ENCODE peak calls at places on chromosome 21, in seven cellular contexts. O is HS-5, T is kidney tubule cell, X is lower lobe of right lung, C is LoVo, A is HCEC 1CT, E is islet precursor cell. I is an unnamed sample.

GRCh38 chr21:31730687-31731111 is 1.2 kb downstream of the SCAF4 start:
- DNase-seq in A (peak), T (no peak), E (peak), C (no peak), X (no peak), O (no peak), I (no peak)

GRCh38 chr21:36565616-36566015 is 85.7 kb upstream of the CLDN14 start:
- DNase-seq in X (no peak), T (no peak), E (no peak), O (no peak), A (no peak), C (no peak), I (no peak)

GRCh38 chr21:31557421-31557955 is 102.0 kb upstream of the SOD1 start:
- DNase-seq in O (no peak), C (no peak), A (no peak), X (no peak), E (peak), T (no peak), I (no peak)

GRCh38 chr21:16476056-16476850 is 746.5 kb downstream of the USP25 start:
- DNase-seq in A (no peak), C (no peak), E (no peak), O (no peak), X (no peak), T (no peak), I (no peak)

GRCh38 chr21:23968008-23968407 is 1639.3 kb downstream of the MRPL39 start:
- DNase-seq in X (no peak), C (no peak), A (no peak), O (no peak), T (no peak), E (no peak), I (no peak)

GRCh38 chr21:45898781-45899180 is 82.8 kb upstream of the COL6A1 start:
- DNase-seq in A (no peak), C (no peak), O (no peak), E (no peak), T (no peak), X (peak), I (no peak)

GRCh38 chr21:33026299-33026858 is 644 bp downstream of the OLIG2 start:
- DNase-seq in X (no peak), E (no peak), A (no peak), O (no peak), C (no peak), T (no peak), I (no peak)

GRCh38 chr21:39676054-39676771 is 63.5 kb downstream of the B3GALT5 start:
- DNase-seq in C (no peak), O (no peak), X (no peak), T (peak), A (no peak), E (peak), I (no peak)

GRCh38 chr21:14572206-14572780 is 26.2 kb upstream of the SAMSN1 start:
- DNase-seq in E (no peak), A (no peak), C (no peak), O (no peak), T (no peak), X (no peak), I (no peak)

GRCh38 chr21:38759286-38759872 is 46.4 kb upstream of the ETS2 start:
- DNase-seq in T (no peak), E (no peak), X (no peak), A (no peak), C (no peak), O (no peak), I (no peak)

GRCh38 chr21:15397258-15397657 is 332.5 kb upstream of the NRIP1 start:
- DNase-seq in C (no peak), X (no peak), T (no peak), O (no peak), A (no peak), E (no peak), I (no peak)

GRCh38 chr21:32240708-32241433 is 38.0 kb downstream of the MIS18A start:
- DNase-seq in X (no peak), T (no peak), E (no peak), A (no peak), C (no peak), O (no peak), I (no peak)

GRCh38 chr21:35208810-35209517 is 159.9 kb upstream of the RUNX1 start:
- DNase-seq in O (no peak), T (no peak), C (no peak), A (peak), E (no peak), X (no peak), I (no peak)

GRCh38 chr21:42234464-42235241 is 15.7 kb downstream of the ABCG1 start:
- DNase-seq in A (no peak), E (peak), O (no peak), X (peak), C (peak), T (peak), I (peak)

GRCh38 chr21:33643658-33644311 is 1.5 kb downstream of the ITSN1 start:
- DNase-seq in A (peak), E (no peak), O (no peak), T (peak), X (no peak), C (no peak), I (no peak)

GRCh38 chr21:38228115-38228514 is 28.7 kb upstream of the KCNJ15 start:
- DNase-seq in C (no peak), O (no peak), E (no peak), T (peak), A (no peak), X (no peak), I (no peak)

GRCh38 chr21:18350216-18350615 is 53.4 kb downstream of the TMPRSS15 start:
- DNase-seq in C (no peak), A (no peak), T (no peak), X (no peak), E (no peak), O (peak), I (no peak)

GRCh38 chr21:29181799-29182470 is 51.5 kb downstream of the MAP3K7CL start:
- DNase-seq in T (peak), E (no peak), O (peak), C (peak), X (no peak), A (peak), I (no peak)

GRCh38 chr21:36783612-36784383 is 84.9 kb downstream of the SIM2 start:
- DNase-seq in O (peak), X (no peak), C (peak), E (peak), T (peak), A (peak), I (no peak)

GRCh38 chr21:31299291-31300147 is 44.5 kb downstream of the TIAM1 start:
- DNase-seq in C (no peak), A (no peak), X (no peak), T (peak), O (no peak), E (no peak), I (no peak)

GRCh38 chr21:33908760-33909159 is 6.8 kb downstream of the ATP5PO start:
- DNase-seq in T (no peak), X (no peak), C (no peak), E (no peak), O (no peak), A (no peak), I (no peak)

GRCh38 chr21:45302082-45303061 is 14.7 kb upstream of the POFUT2 start:
- DNase-seq in A (no peak), X (peak), C (no peak), T (no peak), E (no peak), O (no peak), I (no peak)

GRCh38 chr21:35861656-35862055 is 198.7 kb downstream of the SETD4 start:
- DNase-seq in C (peak), T (no peak), O (no peak), X (no peak), E (no peak), A (peak), I (no peak)

GRCh38 chr21:26845066-26845749 is at the start of gene ADAMTS1:
- DNase-seq in E (peak), X (peak), C (no peak), T (peak), A (peak), O (no peak), I (peak)

GRCh38 chr21:45593162-45594022 is 50.1 kb upstream of the PCBP3 start:
- DNase-seq in A (no peak), C (no peak), E (peak), T (no peak), O (no peak), X (peak), I (no peak)

GRCh38 chr21:45870421-45870820 is 111.1 kb upstream of the COL6A1 start:
- DNase-seq in E (peak), X (peak), T (no peak), O (no peak), A (no peak), C (no peak), I (no peak)

GRCh38 chr21:25561668-25562641 is 45.3 kb downstream of the MRPL39 start:
- DNase-seq in T (peak), X (peak), C (peak), A (peak), O (no peak), E (peak), I (no peak)

GRCh38 chr21:33815153-33815707 is 100.4 kb downstream of the ATP5PO start:
- DNase-seq in C (no peak), X (no peak), T (peak), A (no peak), E (no peak), O (no peak), I (no peak)

GRCh38 chr21:38853421-38853919 is 47.7 kb downstream of the ETS2 start:
- DNase-seq in X (no peak), E (peak), O (peak), A (peak), T (peak), C (peak), I (no peak)

GRCh38 chr21:39727401-39728120 is 17.4 kb upstream of the IGSF5 start:
- DNase-seq in X (no peak), O (no peak), T (no peak), C (no peak), E (no peak), A (no peak), I (no peak)

GRCh38 chr21:28069446-28069845 is 923.2 kb downstream of the LTN1 start:
- DNase-seq in X (no peak), T (no peak), O (no peak), A (peak), C (no peak), E (no peak), I (no peak)

I was measured in occipital lobe.